ENCODE peak calls at places on chromosomes 13 and 19, in nine cellular contexts. Z is right atrium auricular region, B is fibroblast of pulmonary artery, F is fibroblast of mammary gland, I is AG10803, A is thyroid gland, N is cardiac fibroblast, L is breast epithelium, H is suprapubic skin. G is an unnamed sample.

GRCh38 chr13:19596960-19597361 is 35.6 kb upstream of the TPTE2 start:
- DNase-seq in Z (no peak), B (peak; percentile 18), F (peak; percentile 85), I (no peak), A (no peak), N (no peak), L (no peak), H (no peak), G (peak; percentile 64)

GRCh38 chr19:30395283-30395682 is 23.1 kb downstream of the ZNF536 start:
- DNase-seq in Z (no peak), B (no peak), F (no peak), I (no peak), A (no peak), N (no peak), L (no peak), H (no peak), G (no peak)

GRCh38 chr19:48346161-48346560 is 17.6 kb downstream of the TMEM143 start:
- DNase-seq in Z (no peak), B (no peak), F (no peak), I (no peak), A (no peak), N (peak; percentile 34), L (no peak), H (no peak), G (no peak)

GRCh38 chr13:35527451-35527850 is 51.0 kb upstream of the MAB21L1 start:
- DNase-seq in Z (no peak), B (no peak), F (no peak), I (no peak), A (no peak), N (no peak), L (no peak), H (no peak), G (no peak)

GRCh38 chr13:31380728-31381127 is 181.0 kb downstream of the B3GLCT start:
- DNase-seq in Z (no peak), B (no peak), F (no peak), I (no peak), A (no peak), N (no peak), L (no peak), H (no peak), G (no peak)

GRCh38 chr19:4318460-4318859 is 14.1 kb downstream of the FSD1 start:
- DNase-seq in Z (no peak), B (no peak), F (no peak), I (no peak), A (no peak), N (no peak), L (no peak), H (no peak), G (no peak)

GRCh38 chr13:30339721-30340366 is 32.5 kb upstream of the KATNAL1 start:
- DNase-seq in Z (no peak), B (peak; percentile 21), F (peak; percentile 55), I (peak; percentile 42), A (no peak), N (peak; percentile 46), L (no peak), H (no peak), G (peak; percentile 14)

GRCh38 chr13:50127017-50127725 is 111.9 kb downstream of the KCNRG start:
- DNase-seq in Z (no peak), B (peak; percentile 59), F (peak; percentile 43), I (peak; percentile 25), A (peak; percentile 57), N (peak; percentile 64), L (peak; percentile 60), H (peak; percentile 84), G (peak; percentile 74)

GRCh38 chr13:41608779-41609178 is 151.4 kb downstream of the RGCC start:
- DNase-seq in Z (no peak), B (no peak), F (no peak), I (peak; percentile 66), A (no peak), N (no peak), L (no peak), H (no peak), G (peak; percentile 32)

GRCh38 chr13:73519720-73520119 is 460.9 kb downstream of the KLF5 start:
- DNase-seq in Z (no peak), B (no peak), F (no peak), I (no peak), A (no peak), N (no peak), L (no peak), H (no peak), G (no peak)

GRCh38 chr13:48534911-48535501 is 2.1 kb upstream of the RCBTB2 start:
- DNase-seq in Z (no peak), B (no peak), F (no peak), I (no peak), A (no peak), N (no peak), L (no peak), H (no peak), G (no peak)

GRCh38 chr19:990746-991145 is 6.6 kb downstream of the WDR18 start:
- DNase-seq in Z (no peak), B (no peak), F (no peak), I (no peak), A (no peak), N (no peak), L (no peak), H (no peak), G (no peak)

GRCh38 chr13:90592943-90593342 is 754.5 kb upstream of the MIR17HG start:
- DNase-seq in Z (no peak), B (no peak), F (no peak), I (no peak), A (no peak), N (no peak), L (no peak), H (no peak), G (no peak)

GRCh38 chr13:90591927-90592268 is 755.6 kb upstream of the MIR17HG start:
- DNase-seq in Z (no peak), B (peak; percentile 4), F (no peak), I (no peak), A (no peak), N (peak; percentile 1), L (no peak), H (no peak), G (no peak)

GRCh38 chr13:90594694-90595093 is 752.8 kb upstream of the MIR17HG start:
- DNase-seq in Z (no peak), B (peak; percentile 83), F (peak; percentile 79), I (peak; percentile 48), A (no peak), N (peak; percentile 51), L (no peak), H (no peak), G (peak; percentile 36)

DNA sequence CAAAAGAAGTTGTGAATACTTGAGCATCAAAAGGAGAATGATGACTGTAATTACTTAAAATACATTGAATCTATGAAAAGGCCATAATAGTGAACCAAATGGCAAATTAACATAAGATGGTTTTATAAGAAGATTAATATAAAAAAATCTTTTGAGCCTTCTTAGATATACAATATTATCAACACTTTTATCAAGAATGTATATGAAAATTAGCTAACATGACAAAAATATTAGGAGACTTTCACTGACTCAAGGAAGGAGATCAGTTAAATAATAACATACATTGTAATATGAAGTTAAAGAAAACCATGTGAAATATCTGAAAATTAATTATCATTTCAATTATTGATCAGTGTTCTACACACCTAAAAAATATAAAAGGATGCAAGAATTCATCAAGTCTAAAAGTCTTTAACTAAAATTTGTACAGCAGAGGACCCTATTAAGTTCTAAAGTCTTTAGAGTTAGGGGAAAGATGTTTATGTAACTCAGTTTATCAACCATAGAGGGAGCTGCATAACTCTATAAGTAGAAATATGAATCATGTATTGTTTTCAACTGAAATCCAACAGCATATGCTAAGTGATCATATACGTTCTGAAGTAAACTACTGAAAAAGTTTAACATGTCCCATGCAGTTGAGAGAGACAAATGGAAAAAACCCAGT is 756.1 kb upstream of the MIR17HG start:
- DNase-seq in Z (no peak), B (no peak), F (no peak), I (no peak), A (no peak), N (no peak), L (no peak), H (no peak), G (no peak)
- TF ChIP-seq CTCF in Z (no peak), B (no peak), F (no peak), I (no peak), A (no peak), N (no peak), L (no peak), H (no peak), G (no peak)

DNA sequence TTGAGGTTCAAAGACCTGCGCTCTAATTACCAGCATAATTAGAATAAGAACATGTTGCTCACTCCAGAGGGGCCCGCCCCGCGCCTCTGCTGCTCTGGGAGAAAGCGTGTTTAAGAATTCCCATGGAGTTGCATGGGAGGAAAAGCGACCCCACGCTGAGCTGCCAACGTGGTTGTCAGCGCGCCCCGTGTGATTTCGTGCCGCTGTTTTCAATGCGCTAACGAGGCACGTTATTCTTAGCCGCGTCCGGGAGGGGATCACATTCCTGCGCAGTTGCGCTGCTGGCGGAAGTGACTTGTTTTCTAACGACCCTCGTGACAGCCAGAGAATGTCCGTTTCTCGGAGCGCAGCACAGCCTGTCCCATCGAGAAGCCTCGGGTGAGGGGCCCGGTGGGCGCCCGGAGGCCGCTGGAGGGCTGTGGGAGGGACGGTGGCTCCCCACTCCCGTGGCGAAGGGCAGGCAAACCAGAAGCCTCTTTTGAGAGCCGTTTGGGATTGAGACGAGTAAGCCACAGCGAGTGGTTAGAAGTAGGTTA is 173.8 kb upstream of the SOX1 start:
- DNase-seq in Z (peak; percentile 18), B (no peak), F (no peak), I (no peak), A (no peak), N (no peak), L (peak; percentile 28), H (peak; percentile 74), G (no peak)
- H3K4me3 ChIP-seq in Z (peak overlapping the region; percentile 31), B (no peak overlapping the region), F (no peak overlapping the region), I (no peak overlapping the region), A (no peak overlapping the region), N (no peak overlapping the region), L (no peak overlapping the region), H (peak overlapping the region; percentile 39), G (no peak overlapping the region)

DNA sequence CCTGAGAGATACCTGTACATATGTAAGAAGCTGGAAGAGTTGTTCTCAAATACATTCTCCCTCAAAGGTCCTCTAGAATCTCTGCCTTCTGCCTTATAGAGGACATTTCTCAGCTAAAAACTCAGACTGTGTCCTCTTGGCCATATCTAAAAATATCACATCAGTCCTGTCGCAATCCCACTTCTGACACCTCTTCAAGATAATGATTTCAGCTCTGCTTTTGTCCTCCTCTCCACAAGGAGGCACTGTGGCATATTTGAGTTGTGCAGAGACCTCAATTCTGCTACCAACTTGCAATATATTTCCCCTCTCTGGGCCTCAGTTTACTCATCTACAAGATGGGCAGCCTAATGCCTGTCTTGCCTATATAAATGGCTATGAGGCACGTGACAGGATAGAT is 16.6 kb downstream of the ADAMTS10 start:
- DNase-seq in Z (no peak), B (peak; percentile 44), F (no peak), I (no peak), A (no peak), N (peak; percentile 21), L (no peak), H (no peak), G (no peak)
- TF ChIP-seq CTCF in Z (no peak), B (peak; percentile 34), F (peak; percentile 13), I (peak; percentile 22), A (no peak), N (peak; percentile 19), L (no peak), H (no peak), G (no peak)

DNA sequence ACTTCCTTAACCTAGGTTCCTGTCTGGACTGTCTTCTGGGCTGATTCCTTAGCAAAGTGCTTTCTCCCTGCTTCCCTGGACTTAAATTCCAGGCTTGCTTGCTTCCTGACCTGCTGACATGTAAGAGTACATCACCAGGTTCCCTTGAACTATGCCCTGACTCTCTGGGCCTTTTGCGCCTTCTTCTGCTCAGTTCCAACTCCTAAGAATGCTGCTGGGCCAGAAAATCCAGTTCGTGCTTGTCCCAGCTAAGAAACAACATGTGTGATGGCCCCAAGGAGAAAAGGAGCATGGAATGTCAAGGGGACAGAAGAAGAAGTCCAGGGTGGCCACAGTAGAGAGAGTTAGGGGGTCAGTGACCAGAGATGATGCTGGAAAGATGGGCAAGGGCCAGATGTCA is 42.6 kb upstream of the MBNL2 start:
- DNase-seq in Z (no peak), B (no peak), F (no peak), I (no peak), A (no peak), N (no peak), L (no peak), H (no peak), G (no peak)
- H3K4me3 ChIP-seq in Z (no peak overlapping the region), B (no peak overlapping the region), F (no peak overlapping the region), I (no peak overlapping the region), A (no peak overlapping the region), N (no peak overlapping the region), L (no peak overlapping the region), H (no peak overlapping the region), G (no peak overlapping the region)

G was measured in foreskin fibroblast.